ENCODE peak calls at places on chromosomes 4 and X, in nine cellular contexts. U, H, I, D, Z, F, K, E and O are unnamed samples.

GRCh38 chr4:33160126-33160525 is 2440.0 kb downstream of the PCDH7 start:
- DNase-seq in K (no peak), E (peak), U (no peak), F (no peak), H (peak), D (peak), I (peak), Z (no peak), O (no peak)

GRCh38 chr4:129246850-129247542 is 151.0 kb downstream of the C4orf33 start:
- DNase-seq in U (no peak), H (no peak), F (no peak), I (no peak), D (no peak), E (no peak), K (no peak), Z (no peak), O (no peak)

GRCh38 chrX:17475820-17476219 is 100.8 kb downstream of the NHS start:
- DNase-seq in H (no peak), D (no peak), K (no peak), U (no peak), I (no peak), Z (no peak), F (no peak), E (peak), O (no peak)

GRCh38 chr4:17447675-17448298 is 64.1 kb downstream of the QDPR start:
- DNase-seq in Z (peak), E (peak), D (peak), U (peak), H (peak), I (peak), K (peak), F (no peak), O (no peak)

GRCh38 chr4:10593130-10593529 is 91.4 kb downstream of the CLNK start:
- DNase-seq in U (no peak), K (no peak), I (peak), D (no peak), F (no peak), H (no peak), E (no peak), Z (no peak), O (no peak)

GRCh38 chr4:131764730-131765129 is 1384.4 kb upstream of the PCDH10 start:
- DNase-seq in K (no peak), D (no peak), H (no peak), F (no peak), U (no peak), I (no peak), E (no peak), Z (no peak), O (no peak)

GRCh38 chrX:133776072-133776471 is 209.3 kb downstream of the GPC3 start:
- DNase-seq in E (no peak), K (peak), F (no peak), D (peak), Z (peak), U (no peak), H (no peak), I (peak), O (no peak)

GRCh38 chrX:22922961-22923360 is 76.8 kb upstream of the DDX53 start:
- DNase-seq in E (peak), K (no peak), Z (no peak), F (peak), I (peak), D (peak), U (no peak), H (peak), O (no peak)

GRCh38 chr4:118335316-118335715 is 17.5 kb downstream of the PRSS12 start:
- DNase-seq in F (no peak), K (no peak), E (peak), I (no peak), H (no peak), Z (no peak), D (no peak), U (no peak), O (no peak)

GRCh38 chr4:184960505-184960971 is 57.8 kb upstream of the HELT start:
- DNase-seq in F (no peak), D (peak), E (no peak), U (no peak), Z (no peak), I (peak), K (no peak), H (no peak), O (no peak)

GRCh38 chr4:30717208-30718020 is 2.8 kb upstream of the PCDH7 start:
- DNase-seq in K (peak), D (peak), H (peak), Z (peak), F (peak), E (peak), I (peak), U (no peak), O (no peak)

GRCh38 chr4:179116011-179116410 is 1673.8 kb upstream of the AGA start:
- DNase-seq in D (no peak), E (no peak), K (no peak), I (no peak), F (no peak), U (no peak), Z (no peak), H (peak), O (no peak)

GRCh38 chrX:150205011-150205410 is 158.1 kb upstream of the MAMLD1 start:
- DNase-seq in H (no peak), D (no peak), I (peak), K (no peak), Z (no peak), U (no peak), F (no peak), E (no peak), O (no peak)

GRCh38 chr4:158496030-158496741 is 25.5 kb upstream of the RXFP1 start:
- DNase-seq in I (peak), F (no peak), Z (peak), U (no peak), E (no peak), K (peak), D (peak), H (no peak), O (no peak)

GRCh38 chrX:30027636-30028035 is 187.7 kb upstream of the MAGEB2 start:
- DNase-seq in H (no peak), E (no peak), I (no peak), K (no peak), Z (no peak), F (no peak), U (no peak), D (peak), O (no peak)

DNA sequence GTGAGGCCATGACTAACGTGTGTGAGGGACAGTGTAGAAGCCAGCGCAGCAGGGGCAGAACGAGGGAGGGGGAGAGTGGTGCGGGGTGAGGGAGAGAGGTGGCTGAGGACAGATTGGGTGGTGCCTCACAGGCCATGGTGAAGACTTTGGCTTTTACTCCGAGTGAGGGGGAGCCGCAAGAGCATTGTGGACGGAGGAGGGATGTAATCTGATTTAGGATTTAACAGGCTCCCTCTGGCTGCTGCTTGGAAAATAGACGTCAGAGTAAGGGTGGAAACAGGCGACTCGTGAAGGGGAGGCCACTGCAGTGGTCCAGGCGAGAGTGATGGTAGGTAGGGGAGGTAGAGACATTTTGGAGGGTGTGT is 13.0 kb downstream of the PPP1R3F start:
- DNase-seq in D (peak), I (peak), U (no peak), F (peak), K (no peak), Z (no peak), H (peak), E (peak), O (no peak)
- TF ChIP-seq CTCF in D (no peak), I (peak), U (peak), F (no peak), K (no peak), Z (no peak), H (peak), E (peak), O (no peak)

GRCh38 chrX:151722241-151722846 is 6.5 kb downstream of the FATE1 start:
- DNase-seq in I (peak), K (peak), H (no peak), E (peak), D (peak), F (no peak), Z (no peak), U (no peak), O (no peak)
- TF ChIP-seq CTCF in I (peak), K (no peak), H (peak), E (peak), D (peak), F (no peak), Z (no peak), U (peak), O (no peak)

DNA sequence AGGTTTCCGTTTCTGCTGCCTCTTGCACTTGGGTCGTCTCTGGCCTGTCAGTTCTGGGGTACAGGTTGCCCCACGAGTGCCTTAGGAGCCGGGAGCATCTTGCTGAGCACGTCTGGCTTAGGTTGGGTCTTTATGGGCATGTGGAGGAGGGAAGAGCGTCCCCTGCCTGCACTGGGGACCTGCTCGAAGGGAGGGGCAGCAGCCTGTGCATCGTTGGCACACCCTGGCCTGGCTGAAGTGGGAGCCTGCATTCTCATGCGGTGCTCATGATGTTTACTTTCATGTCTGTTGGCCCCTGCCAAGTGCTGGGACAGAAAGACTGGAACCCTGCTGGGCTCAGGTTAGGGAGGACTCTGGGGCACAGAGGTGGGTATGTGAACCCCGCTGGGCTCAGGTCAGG is 23.8 kb upstream of the TADA2B start:
- DNase-seq in D (no peak), E (no peak), U (no peak), F (no peak), Z (no peak), I (no peak), K (no peak), H (no peak), O (no peak)
- TF ChIP-seq CTCF in D (no peak), E (no peak), U (no peak), F (no peak), Z (no peak), I (no peak), K (no peak), H (no peak), O (no peak)

DNA sequence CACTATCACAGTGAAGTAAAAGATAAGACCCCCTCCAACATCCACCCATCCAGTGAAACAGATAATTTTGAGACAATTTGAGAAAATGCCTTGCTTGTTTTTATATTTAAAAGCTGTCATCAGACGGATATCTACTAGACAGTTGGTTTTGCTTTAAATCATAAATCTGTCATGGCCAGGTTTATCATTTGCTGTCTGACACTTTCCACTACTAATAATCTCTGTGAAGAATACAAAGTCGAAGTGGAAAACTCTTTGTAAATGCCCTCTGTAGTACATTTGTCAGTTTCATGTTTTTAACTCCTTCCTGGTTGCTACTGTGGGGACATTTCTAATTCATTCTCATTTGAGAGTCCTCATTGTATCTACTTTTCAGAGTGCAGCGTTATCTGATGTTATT is 1606.2 kb upstream of the PCDH7 start:
- DNase-seq in U (no peak), F (no peak), I (no peak), E (no peak), K (no peak), D (no peak), Z (no peak), H (no peak), O (no peak)
- TF ChIP-seq CTCF in U (no peak), F (no peak), I (no peak), E (no peak), K (no peak), D (no peak), Z (no peak), H (no peak), O (no peak)

GRCh38 chrX:64908121-64908520 is 68.1 kb downstream of the ZC4H2 start:
- DNase-seq in D (no peak), E (no peak), Z (no peak), F (no peak), K (no peak), I (no peak), H (no peak), U (no peak), O (no peak)
- TF ChIP-seq CTCF in D (no peak), E (no peak), Z (no peak), F (no peak), K (no peak), I (no peak), H (no peak), U (no peak), O (no peak)

DNA sequence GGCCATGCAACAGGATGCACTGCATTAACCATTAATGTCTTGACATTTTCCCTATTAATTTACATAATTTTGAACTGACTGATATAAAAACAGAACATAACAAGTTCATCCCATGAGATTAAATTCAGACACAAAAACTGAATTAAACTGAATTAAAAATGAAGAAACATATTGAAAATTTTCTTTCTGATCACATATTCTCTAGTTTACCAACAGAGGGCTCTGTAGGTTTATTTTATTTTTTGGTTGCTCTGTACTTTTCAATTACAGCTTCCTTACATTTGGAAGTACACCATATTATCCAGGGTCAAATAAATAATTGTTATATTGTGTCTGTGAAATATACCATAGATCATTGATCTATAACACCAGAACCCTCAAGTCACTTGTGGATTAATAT is 27.3 kb upstream of the CT83 start:
- DNase-seq in F (no peak), H (no peak), D (peak), E (peak), I (peak), K (no peak), Z (no peak), U (no peak), O (no peak)
- TF ChIP-seq CTCF in F (no peak), H (peak), D (peak), E (peak), I (no peak), K (no peak), Z (peak), U (peak), O (no peak)

GRCh38 chr4:147733614-147734344 is 1.9 kb downstream of the ARHGAP10 start:
- DNase-seq in F (peak), U (no peak), E (peak), Z (no peak), D (peak), H (peak), K (no peak), I (peak), O (no peak)

GRCh38 chr4:147732516-147733193 is 767 bp downstream of the ARHGAP10 start:
- DNase-seq in E (peak), I (peak), D (peak), Z (peak), H (peak), F (peak), K (peak), U (no peak), O (no peak)

GRCh38 chr4:147730333-147730732 is 1.6 kb upstream of the ARHGAP10 start:
- DNase-seq in D (no peak), I (peak), U (no peak), H (no peak), E (no peak), K (no peak), F (no peak), Z (no peak), O (no peak)

GRCh38 chr4:147734496-147734895 is 2.6 kb downstream of the ARHGAP10 start:
- DNase-seq in Z (no peak), F (no peak), I (no peak), H (no peak), K (no peak), E (no peak), D (no peak), U (no peak), O (no peak)

DNA sequence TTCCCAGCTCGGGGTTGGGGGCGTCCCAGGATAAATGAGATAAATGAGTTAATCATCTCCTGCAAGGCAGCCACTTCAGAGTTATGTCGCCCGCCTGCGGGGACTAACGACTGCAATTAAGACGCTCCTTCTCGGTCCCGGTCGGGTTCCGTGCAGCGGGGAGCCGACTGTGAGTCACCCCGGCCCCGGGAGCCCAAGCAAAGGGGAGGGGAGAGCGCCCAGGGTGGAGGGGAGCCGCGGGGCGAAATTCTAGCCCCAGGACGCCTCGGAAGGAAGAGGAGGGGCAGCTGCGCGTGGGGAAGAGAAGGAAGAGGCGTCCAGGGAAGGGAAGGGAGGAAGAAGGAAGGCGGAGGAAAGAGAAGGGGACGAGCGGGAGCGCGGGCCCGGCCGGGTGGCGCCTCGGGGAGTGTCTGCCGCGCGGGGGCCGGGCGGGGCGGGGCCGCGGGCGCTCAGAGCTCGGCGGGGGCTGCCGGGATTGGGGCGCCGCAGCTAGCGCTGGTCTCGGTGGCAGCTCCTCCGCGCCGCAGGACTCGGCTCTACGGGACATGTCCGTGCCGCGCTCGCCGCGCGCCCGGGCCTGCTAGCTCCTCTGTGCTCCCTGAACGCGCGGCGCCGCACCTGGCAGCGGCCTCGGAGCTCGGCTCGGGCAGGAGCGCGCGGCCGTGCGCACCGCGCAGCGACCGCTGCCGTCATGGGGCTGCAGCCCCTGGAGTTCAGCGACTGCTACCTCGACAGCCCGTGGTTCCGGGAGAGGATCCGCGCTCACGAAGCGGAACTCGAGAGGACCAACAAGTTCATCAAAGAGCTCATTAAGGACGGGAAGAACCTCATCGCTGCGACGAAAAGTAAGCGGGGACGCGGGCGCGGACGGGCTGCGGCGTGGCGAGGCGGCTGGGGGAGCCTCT is at the start of gene ARHGAP10:
- DNase-seq in Z (peak), E (peak), H (peak), U (no peak), I (peak), D (peak), F (peak), K (peak), O (no peak)
- TF ChIP-seq CTCF in Z (no peak), E (no peak), H (no peak), U (no peak), I (peak), D (no peak), F (no peak), K (no peak), O (no peak)

GRCh38 chr4:40193018-40193571 is 3.7 kb upstream of the RHOH start:
- DNase-seq in H (no peak), E (no peak), D (no peak), U (no peak), K (no peak), F (no peak), I (no peak), Z (no peak), O (no peak)
- TF ChIP-seq CTCF in H (no peak), E (no peak), D (no peak), U (no peak), K (no peak), F (no peak), I (no peak), Z (no peak), O (no peak)